ENCODE peak calls at places on chromosome 18, in five cellular contexts. R is H1, E is K562, Y is HCT116, G is GM12878. M is an unnamed sample.

GRCh38 chr18:22233271-22233670 is 63.9 kb downstream of the GATA6 start:
- DNase-seq in R (no peak), Y (no peak), E (no peak), G (no peak), M (no peak)

GRCh38 chr18:22856870-22857269 is 76.3 kb upstream of the RBBP8 start:
- DNase-seq in Y (no peak), E (no peak), G (no peak), R (peak; percentile 29), M (peak; percentile 6)

GRCh38 chr18:63138469-63139340 is 180.9 kb downstream of the BCL2 start:
- DNase-seq in R (peak; percentile 27), Y (no peak), G (peak; percentile 94), E (peak; percentile 16), M (peak; percentile 55)

GRCh38 chr18:62784338-62784965 is 69.1 kb downstream of the PHLPP1 start:
- DNase-seq in R (no peak), Y (no peak), G (no peak), E (no peak), M (no peak)

GRCh38 chr18:43887491-43887890 is 610.2 kb upstream of the SYT4 start:
- DNase-seq in G (no peak), Y (no peak), R (peak; percentile 17), E (no peak), M (peak; percentile 13)

GRCh38 chr18:4101009-4101408 is 354.1 kb downstream of the DLGAP1 start:
- DNase-seq in Y (no peak), R (no peak), G (no peak), E (no peak), M (no peak)

GRCh38 chr18:59155140-59155539 is 15.5 kb downstream of the SEC11C start:
- DNase-seq in G (no peak), Y (no peak), E (no peak), R (no peak), M (no peak)

GRCh38 chr18:60019463-60019840 is 119.7 kb downstream of the PMAIP1 start:
- DNase-seq in E (no peak), G (no peak), Y (no peak), R (no peak), M (no peak)

GRCh38 chr18:22964722-22965121 is 31.6 kb downstream of the RBBP8 start:
- DNase-seq in Y (no peak), G (no peak), R (no peak), E (no peak), M (no peak)

GRCh38 chr18:57110295-57110694 is 36.6 kb upstream of the BOD1L2 start:
- DNase-seq in G (no peak), R (no peak), E (no peak), Y (no peak), M (no peak)

GRCh38 chr18:24567199-24567598 is 106.8 kb downstream of the HRH4 start:
- DNase-seq in Y (no peak), E (no peak), G (no peak), R (peak; percentile 19), M (no peak)

GRCh38 chr18:63236990-63237389 is 82.6 kb downstream of the BCL2 start:
- DNase-seq in G (no peak), E (no peak), R (no peak), Y (no peak), M (no peak)

GRCh38 chr18:2961828-2962227 is 51.1 kb downstream of the LPIN2 start:
- DNase-seq in R (no peak), G (no peak), E (no peak), Y (no peak), M (no peak)

GRCh38 chr18:55779711-55780590 is 192.0 kb upstream of the TCF4 start:
- DNase-seq in G (no peak), E (peak; percentile 37), R (no peak), Y (no peak), M (no peak)
- TF ChIP-seq ZNF274 in G (no peak), E (no peak), R (no peak), Y (no peak), M (no peak)

GRCh38 chr18:79609841-79610281 is 69.7 kb upstream of the CTDP1 start:
- DNase-seq in Y (no peak), G (no peak), R (no peak), E (no peak), M (no peak)
- TF ChIP-seq ZNF274 in Y (no peak), G (no peak), R (no peak), E (no peak), M (no peak)

GRCh38 chr18:29594494-29594893 is 1417.6 kb upstream of the CDH2 start:
- DNase-seq in E (no peak), Y (no peak), G (no peak), R (no peak), M (no peak)

GRCh38 chr18:29586210-29586609 is 1409.3 kb upstream of the CDH2 start:
- DNase-seq in G (no peak), E (no peak), R (peak; percentile 1), Y (no peak), M (no peak)

DNA sequence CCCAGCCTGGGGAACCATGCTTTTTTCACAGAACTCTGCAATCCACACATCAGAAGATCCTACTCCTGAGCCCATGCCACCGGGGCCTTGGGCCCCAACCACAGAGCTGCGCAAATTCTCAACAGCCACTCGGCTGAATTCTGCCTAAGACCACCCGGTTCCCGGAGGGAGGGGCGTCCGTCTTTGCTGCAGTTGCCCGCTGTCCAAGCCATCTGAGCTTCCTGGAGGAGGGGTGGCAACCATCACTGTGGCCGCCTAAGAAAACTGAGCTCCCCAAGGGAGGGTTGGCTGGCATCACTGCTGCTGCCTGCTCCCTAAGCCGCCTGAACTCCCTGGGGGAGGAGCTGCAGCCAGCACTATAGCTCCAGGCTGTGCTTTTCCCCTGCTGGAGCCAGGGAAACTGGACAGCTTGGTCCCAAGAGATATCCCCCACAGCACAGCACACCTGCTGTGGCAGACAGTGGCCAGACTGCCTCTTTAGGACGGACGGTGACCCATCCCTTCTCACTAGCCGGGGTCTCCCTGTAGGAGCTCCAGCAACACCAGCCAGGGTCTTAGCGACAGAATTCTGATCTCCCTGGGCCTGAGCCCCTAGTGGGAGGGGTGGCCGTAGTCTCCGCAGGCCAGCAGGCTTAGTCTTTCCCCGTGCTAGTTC is 1411.6 kb upstream of the CDH2 start:
- DNase-seq in G (no peak), E (no peak), Y (no peak), R (no peak), M (no peak)
- TF ChIP-seq ZNF274 in G (no peak), E (no peak), Y (no peak), R (no peak), M (no peak)

DNA sequence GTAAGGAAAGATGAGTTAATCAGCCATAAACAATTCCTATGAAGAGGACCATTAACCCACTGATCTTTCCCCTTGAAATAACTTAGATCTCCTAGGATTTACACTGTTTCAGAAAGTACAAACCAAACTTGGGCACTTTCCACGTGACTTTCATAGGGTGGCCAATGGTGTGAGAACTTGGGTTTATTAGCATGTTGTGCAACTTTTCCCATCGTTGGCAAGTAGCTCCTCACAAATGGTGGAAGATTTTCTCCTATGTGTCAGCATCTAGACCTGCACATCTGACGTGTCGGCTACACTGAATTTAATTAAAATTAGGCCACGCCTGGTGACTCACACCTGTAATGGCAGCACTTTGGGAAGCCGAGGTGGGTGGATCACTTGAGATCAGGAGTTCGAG is 116.3 kb downstream of the GALNT1 start:
- DNase-seq in E (no peak), R (no peak), G (no peak), Y (no peak), M (no peak)
- TF ChIP-seq ZNF274 in E (no peak), R (no peak), G (no peak), Y (no peak), M (no peak)

DNA sequence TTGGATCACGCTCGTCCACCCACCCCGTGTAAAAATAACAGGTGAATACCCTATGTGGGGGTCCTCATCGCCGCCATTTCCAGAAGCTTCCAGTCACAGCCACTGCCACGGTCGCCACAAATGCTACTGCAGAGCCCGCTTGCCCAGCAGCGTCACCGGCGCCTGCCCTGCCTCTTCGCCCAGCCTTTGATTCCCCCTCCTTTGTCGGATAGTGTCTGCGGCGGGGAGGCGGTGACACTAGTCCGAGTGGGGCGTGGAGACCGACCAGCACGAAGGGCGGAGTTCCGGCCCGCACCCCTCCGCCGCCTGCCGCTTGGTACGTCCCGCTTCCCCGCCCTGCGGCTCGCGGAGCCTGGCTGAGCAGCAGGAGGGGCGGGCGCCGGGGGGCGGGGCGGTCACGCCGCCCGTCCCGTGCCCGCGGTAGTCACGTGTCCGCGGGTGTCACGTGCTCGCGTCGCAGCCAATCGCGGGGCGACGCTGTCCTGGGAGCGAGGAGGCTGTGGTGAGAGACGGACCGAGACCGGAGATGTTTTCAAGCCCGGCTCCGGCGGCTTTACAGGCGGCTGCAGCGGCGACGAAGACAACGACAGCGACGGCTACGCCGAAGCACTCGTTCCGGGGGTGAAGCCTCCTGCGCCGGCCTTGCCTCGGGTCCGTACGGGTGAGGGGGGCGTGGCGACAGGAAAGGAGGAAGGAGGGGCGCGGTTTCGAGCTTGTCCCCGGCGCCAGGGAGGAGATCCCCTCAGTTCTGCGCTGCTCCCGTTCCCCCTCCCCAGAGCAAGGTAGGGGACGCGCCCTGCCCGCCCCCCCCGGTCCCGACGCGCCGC is at the start of gene ANKRD12:
- DNase-seq in R (peak; percentile 88), Y (peak; percentile 89), G (peak; percentile 89), E (peak; percentile 99), M (peak; percentile 87)
- TF ChIP-seq ZNF274 in R (no peak), Y (no peak), G (no peak), E (no peak), M (no peak)

M was measured in NT2/D1.